ENCODE peak calls at places on chromosomes 2 and 18, in five cellular contexts. One of them, this sample, is unnamed.

GRCh38 chr2:165952600-165953210 is 871 bp downstream of the TTC21B start:
- DNase-seq in dorsolateral prefrontal cortex: no peak
- DNase-seq in AG04449: no peak
- DNase-seq in stimulated activated CD8-positive, alpha-beta memory T cell treated with anti-CD3 and anti-CD28 coated beads, Interleukin-4, amount 100 ng/mL, for 4 hours: no peak
- DNase-seq in SW480: peak
- DNase-seq in this sample: no peak

GRCh38 chr2:101087638-101088037 is 63.5 kb downstream of the TBC1D8 start:
- DNase-seq in AG04449: no peak
- DNase-seq in stimulated activated CD8-positive, alpha-beta memory T cell treated with anti-CD3 and anti-CD28 coated beads, Interleukin-4, amount 100 ng/mL, for 4 hours: no peak
- DNase-seq in SW480: no peak
- DNase-seq in dorsolateral prefrontal cortex: no peak
- DNase-seq in this sample: no peak

GRCh38 chr2:232699110-232699509 is 2.0 kb downstream of the GIGYF2 start:
- DNase-seq in SW480: no peak
- DNase-seq in dorsolateral prefrontal cortex: no peak
- DNase-seq in stimulated activated CD8-positive, alpha-beta memory T cell treated with anti-CD3 and anti-CD28 coated beads, Interleukin-4, amount 100 ng/mL, for 4 hours: no peak
- DNase-seq in AG04449: no peak
- DNase-seq in this sample: no peak

GRCh38 chr18:49007663-49008062 is 56.9 kb upstream of the SMAD7 start:
- DNase-seq in AG04449: no peak
- DNase-seq in dorsolateral prefrontal cortex: no peak
- DNase-seq in stimulated activated CD8-positive, alpha-beta memory T cell treated with anti-CD3 and anti-CD28 coated beads, Interleukin-4, amount 100 ng/mL, for 4 hours: no peak
- DNase-seq in SW480: no peak
- DNase-seq in this sample: no peak

GRCh38 chr2:88307817-88308216 is 137.7 kb downstream of the THNSL2 start:
- DNase-seq in SW480: peak
- DNase-seq in AG04449: no peak
- DNase-seq in stimulated activated CD8-positive, alpha-beta memory T cell treated with anti-CD3 and anti-CD28 coated beads, Interleukin-4, amount 100 ng/mL, for 4 hours: no peak
- DNase-seq in dorsolateral prefrontal cortex: no peak
- DNase-seq in this sample: no peak

GRCh38 chr18:26405190-26405781 is 143.1 kb downstream of the KCTD1 start:
- DNase-seq in dorsolateral prefrontal cortex: peak
- DNase-seq in stimulated activated CD8-positive, alpha-beta memory T cell treated with anti-CD3 and anti-CD28 coated beads, Interleukin-4, amount 100 ng/mL, for 4 hours: no peak
- DNase-seq in SW480: peak
- DNase-seq in AG04449: no peak
- DNase-seq in this sample: peak

GRCh38 chr2:23699526-23699925 is 227.4 kb downstream of the ATAD2B start:
- DNase-seq in dorsolateral prefrontal cortex: no peak
- DNase-seq in SW480: no peak
- DNase-seq in stimulated activated CD8-positive, alpha-beta memory T cell treated with anti-CD3 and anti-CD28 coated beads, Interleukin-4, amount 100 ng/mL, for 4 hours: no peak
- DNase-seq in AG04449: no peak
- DNase-seq in this sample: no peak

GRCh38 chr2:19902272-19902730 is 518 bp upstream of the TTC32 start:
- DNase-seq in SW480: peak
- DNase-seq in AG04449: no peak
- DNase-seq in dorsolateral prefrontal cortex: no peak
- DNase-seq in stimulated activated CD8-positive, alpha-beta memory T cell treated with anti-CD3 and anti-CD28 coated beads, Interleukin-4, amount 100 ng/mL, for 4 hours: no peak
- DNase-seq in this sample: no peak

GRCh38 chr2:160425394-160425793 is 68.2 kb downstream of the RBMS1 start:
- DNase-seq in dorsolateral prefrontal cortex: no peak
- DNase-seq in AG04449: no peak
- DNase-seq in stimulated activated CD8-positive, alpha-beta memory T cell treated with anti-CD3 and anti-CD28 coated beads, Interleukin-4, amount 100 ng/mL, for 4 hours: no peak
- DNase-seq in SW480: no peak
- DNase-seq in this sample: no peak

GRCh38 chr2:142875010-142875409 is 2.5 kb upstream of the KYNU start:
- DNase-seq in dorsolateral prefrontal cortex: no peak
- DNase-seq in SW480: no peak
- DNase-seq in AG04449: no peak
- DNase-seq in stimulated activated CD8-positive, alpha-beta memory T cell treated with anti-CD3 and anti-CD28 coated beads, Interleukin-4, amount 100 ng/mL, for 4 hours: no peak
- DNase-seq in this sample: no peak

GRCh38 chr2:237282568-237283128 is 131.3 kb downstream of the COL6A3 start:
- DNase-seq in SW480: no peak
- DNase-seq in stimulated activated CD8-positive, alpha-beta memory T cell treated with anti-CD3 and anti-CD28 coated beads, Interleukin-4, amount 100 ng/mL, for 4 hours: no peak
- DNase-seq in AG04449: no peak
- DNase-seq in dorsolateral prefrontal cortex: no peak
- DNase-seq in this sample: no peak

GRCh38 chr2:235575431-235575830 is 81.6 kb downstream of the AGAP1 start:
- DNase-seq in dorsolateral prefrontal cortex: no peak
- DNase-seq in AG04449: no peak
- DNase-seq in SW480: no peak
- DNase-seq in stimulated activated CD8-positive, alpha-beta memory T cell treated with anti-CD3 and anti-CD28 coated beads, Interleukin-4, amount 100 ng/mL, for 4 hours: no peak
- DNase-seq in this sample: no peak

GRCh38 chr2:154556146-154556545 is 142.3 kb upstream of the KCNJ3 start:
- DNase-seq in stimulated activated CD8-positive, alpha-beta memory T cell treated with anti-CD3 and anti-CD28 coated beads, Interleukin-4, amount 100 ng/mL, for 4 hours: no peak
- DNase-seq in SW480: no peak
- DNase-seq in dorsolateral prefrontal cortex: no peak
- DNase-seq in AG04449: no peak
- DNase-seq in this sample: no peak

This sample was measured in caudate nucleus.